ENCODE peak calls at places on chromosome 3, in nine cellular contexts. R is CD4-positive, alpha-beta T cell; T is cardiac muscle cell; B is lower leg skin; E is GM23248; M is hypothalamus; G is endodermal cell; N is neural crest cell; C is AG04449. K is an unnamed sample.

GRCh38 chr3:61445924-61446323 is 115.4 kb upstream of the PTPRG start:
- DNase-seq in N (no peak), C (no peak), M (no peak), T (no peak), E (no peak), B (no peak), R (no peak), G (no peak), K (no peak)

GRCh38 chr3:49972656-49973055 is 32.7 kb downstream of the RBM6 start:
- DNase-seq in R (no peak), T (no peak), E (no peak), N (no peak), B (no peak), G (no peak), C (no peak), M (no peak), K (no peak)

GRCh38 chr3:141308588-141309218 is 59.6 kb upstream of the ZBTB38 start:
- DNase-seq in E (peak), B (no peak), G (peak), C (no peak), M (no peak), R (no peak), T (peak), N (peak), K (peak)

GRCh38 chr3:161117646-161118045 is 12.5 kb upstream of the B3GALNT1 start:
- DNase-seq in M (no peak), R (no peak), C (no peak), N (no peak), G (no peak), T (no peak), E (no peak), B (no peak), K (no peak)

GRCh38 chr3:5787863-5788488 is 600.5 kb downstream of the EDEM1 start:
- DNase-seq in N (peak), G (peak), B (peak), R (no peak), C (no peak), E (no peak), M (peak), T (peak), K (no peak)

GRCh38 chr3:146390967-146391366 is 78.4 kb downstream of the PLSCR2 start:
- DNase-seq in M (no peak), C (peak), G (no peak), R (no peak), N (no peak), E (peak), B (no peak), T (no peak), K (no peak)

GRCh38 chr3:9890249-9891071 is at the start of gene JAGN1:
- DNase-seq in M (peak), N (peak), T (peak), R (peak), E (peak), C (no peak), B (peak), G (peak), K (peak)

GRCh38 chr3:194379651-194380050 is 10.1 kb upstream of the LRRC15 start:
- DNase-seq in N (no peak), E (no peak), C (no peak), M (no peak), R (no peak), B (no peak), T (no peak), G (no peak), K (peak)

GRCh38 chr3:49013113-49013737 is 5.2 kb downstream of the DALRD3 start:
- DNase-seq in C (no peak), M (no peak), T (no peak), G (peak), E (no peak), N (no peak), B (no peak), R (no peak), K (no peak)

GRCh38 chr3:157501863-157502262 is 1.4 kb downstream of the VEPH1 start:
- DNase-seq in N (peak), C (no peak), T (no peak), R (no peak), E (no peak), B (no peak), M (no peak), G (peak), K (no peak)

GRCh38 chr3:122727766-122728165 is 47.1 kb downstream of the PARP14 start:
- DNase-seq in T (no peak), M (no peak), R (no peak), B (no peak), C (no peak), E (no peak), N (no peak), G (no peak), K (no peak)

GRCh38 chr3:37546876-37547275 is 314.8 kb upstream of the CTDSPL start:
- DNase-seq in E (peak), N (no peak), G (peak), C (no peak), M (no peak), B (no peak), T (peak), R (no peak), K (no peak)

GRCh38 chr3:72555714-72556113 is 292.5 kb downstream of the SHQ1 start:
- DNase-seq in G (no peak), T (no peak), E (no peak), B (no peak), N (no peak), C (no peak), R (no peak), M (no peak), K (no peak)

GRCh38 chr3:143600762-143601161 is 247.5 kb downstream of the SLC9A9 start:
- DNase-seq in N (no peak), E (no peak), M (no peak), T (no peak), B (no peak), R (no peak), C (no peak), G (no peak), K (no peak)

GRCh38 chr3:135771760-135772159 is 193.8 kb upstream of the PPP2R3A start:
- DNase-seq in G (no peak), T (no peak), C (no peak), R (no peak), N (no peak), M (no peak), B (no peak), E (no peak), K (no peak)

GRCh38 chr3:7025581-7026300 is 164.8 kb downstream of the GRM7 start:
- DNase-seq in B (no peak), C (no peak), G (no peak), E (no peak), R (no peak), T (no peak), M (no peak), N (no peak), K (no peak)

GRCh38 chr3:60512506-60512905 is 738.7 kb downstream of the FHIT start:
- DNase-seq in B (no peak), E (no peak), T (no peak), R (no peak), M (no peak), C (no peak), G (no peak), N (no peak), K (no peak)

GRCh38 chr3:184481924-184482671 is 79.5 kb upstream of the EPHB3 start:
- DNase-seq in B (no peak), T (no peak), R (no peak), G (no peak), E (no peak), M (no peak), N (no peak), C (no peak), K (no peak)

GRCh38 chr3:126485956-126486884 is 10.5 kb upstream of the ZXDC start:
- DNase-seq in T (no peak), G (no peak), M (no peak), E (no peak), R (no peak), B (no peak), N (no peak), C (no peak), K (no peak)

GRCh38 chr3:112744825-112745566 is 101.7 kb downstream of the CD200R1L start:
- DNase-seq in N (no peak), B (no peak), G (no peak), T (no peak), C (no peak), R (no peak), E (no peak), M (no peak), K (no peak)

GRCh38 chr3:100114413-100115030 is at the start of gene FILIP1L:
- DNase-seq in T (no peak), R (no peak), C (no peak), N (no peak), B (peak), G (no peak), E (no peak), M (no peak), K (no peak)

GRCh38 chr3:142963266-142964149 is at the start of gene PAQR9:
- DNase-seq in E (peak), C (no peak), M (peak), T (peak), N (peak), R (no peak), G (peak), B (no peak), K (peak)

GRCh38 chr3:58563386-58564035 is 13.7 kb downstream of the FAM107A start:
- DNase-seq in C (no peak), T (no peak), M (no peak), G (peak), R (no peak), N (no peak), E (peak), B (no peak), K (no peak)

GRCh38 chr3:70726966-70727365 is 414.5 kb upstream of the MDFIC2 start:
- DNase-seq in M (no peak), T (no peak), B (no peak), R (no peak), C (peak), G (no peak), E (peak), N (no peak), K (no peak)

GRCh38 chr3:71724171-71724453 is 1.1 kb downstream of the EIF4E3 start:
- DNase-seq in B (no peak), C (no peak), T (no peak), M (no peak), G (no peak), E (no peak), N (no peak), R (no peak), K (no peak)

GRCh38 chr3:131072845-131073244 is 46.2 kb downstream of the NEK11 start:
- DNase-seq in C (no peak), M (no peak), G (no peak), N (no peak), R (no peak), B (peak), T (no peak), E (peak), K (no peak)

GRCh38 chr3:32106929-32107362 is 526 bp downstream of the GPD1L start:
- DNase-seq in M (peak), R (peak), E (peak), G (peak), T (no peak), B (peak), C (no peak), N (no peak), K (no peak)

GRCh38 chr3:27095588-27096222 is 273.5 kb downstream of the NEK10 start:
- DNase-seq in E (peak), N (no peak), C (no peak), M (no peak), B (no peak), G (no peak), R (no peak), T (no peak), K (no peak)

GRCh38 chr3:103002447-103002846 is 567.6 kb downstream of the ZPLD1 start:
- DNase-seq in E (peak), N (no peak), M (no peak), G (no peak), C (no peak), B (no peak), R (no peak), T (no peak), K (peak)

GRCh38 chr3:151612119-151612518 is 121.6 kb upstream of the AADACL2 start:
- DNase-seq in T (no peak), R (no peak), C (no peak), N (no peak), M (no peak), G (no peak), E (peak), B (no peak), K (no peak)

GRCh38 chr3:24545917-24546316 is 51.3 kb upstream of the THRB start:
- DNase-seq in C (no peak), M (no peak), B (peak), G (no peak), R (no peak), E (peak), T (no peak), N (no peak), K (no peak)

GRCh38 chr3:146110156-146110555 is 50.8 kb downstream of the PLOD2 start:
- DNase-seq in C (no peak), M (no peak), N (no peak), R (no peak), T (no peak), G (no peak), B (no peak), E (no peak), K (no peak)

GRCh38 chr3:21912656-21913055 is 161.6 kb upstream of the ZNF385D start:
- DNase-seq in E (no peak), T (no peak), C (no peak), G (no peak), M (no peak), N (no peak), B (no peak), R (no peak), K (no peak)

K was measured in NCI-H1105.